ENCODE peak calls at places on chromosomes 11 and 22, in six cellular contexts. P is brain microvascular endothelial cell, W is AG04450, Q is HCT116, A is AG09309, U is ovary. Y is an unnamed sample.

GRCh38 chr11:130892847-130893246 is 23.4 kb downstream of the SNX19 start:
- DNase-seq in P (no peak), W (no peak), Q (no peak), A (no peak), U (no peak), Y (no peak)

GRCh38 chr11:63489879-63490278 is 1.1 kb downstream of the PLAAT5 start:
- DNase-seq in P (peak; percentile 42), W (no peak), Q (no peak), A (no peak), U (no peak), Y (no peak)

GRCh38 chr11:73950869-73951710 is at the start of gene DNAJB13:
- DNase-seq in P (peak; percentile 56), W (no peak), Q (peak; percentile 38), A (no peak), U (no peak), Y (peak; percentile 79)

GRCh38 chr11:76237914-76238313 is 31.6 kb upstream of the WNT11 start:
- DNase-seq in P (no peak), W (no peak), Q (peak; percentile 48), A (no peak), U (no peak), Y (peak; percentile 64)

GRCh38 chr11:133895551-133895950 is 50.2 kb upstream of the SPATA19 start:
- DNase-seq in P (no peak), W (no peak), Q (no peak), A (no peak), U (no peak), Y (no peak)

GRCh38 chr11:76069061-76069460 is 137.2 kb downstream of the WNT11 start:
- DNase-seq in P (no peak), W (no peak), Q (no peak), A (no peak), U (no peak), Y (no peak)

GRCh38 chr11:18111005-18111404 is 5.1 kb upstream of the SAAL1 start:
- DNase-seq in P (no peak), W (no peak), Q (no peak), A (no peak), U (no peak), Y (no peak)

GRCh38 chr22:47624277-47625012 is 862.0 kb downstream of the TBC1D22A start:
- DNase-seq in P (no peak), W (no peak), Q (no peak), A (no peak), U (no peak), Y (no peak)

GRCh38 chr11:2652362-2652761 is 47.4 kb downstream of the KCNQ1OT1 start:
- DNase-seq in P (no peak), W (no peak), Q (no peak), A (no peak), U (no peak), Y (no peak)

GRCh38 chr11:35811783-35812182 is 132.1 kb upstream of the LDLRAD3 start:
- DNase-seq in P (no peak), W (no peak), Q (no peak), A (no peak), U (no peak), Y (no peak)

GRCh38 chr22:50000587-50001387 is 11.8 kb downstream of the IL17REL start:
- DNase-seq in P (no peak), W (no peak), Q (no peak), A (no peak), U (no peak), Y (no peak)

GRCh38 chr11:100930185-100930778 is 199.3 kb downstream of the PGR start:
- DNase-seq in P (peak; percentile 52), W (no peak), Q (peak; percentile 47), A (peak; percentile 56), U (no peak), Y (no peak)

GRCh38 chr11:67647471-67647870 is 3.1 kb downstream of the ACY3 start:
- DNase-seq in P (no peak), W (no peak), Q (no peak), A (no peak), U (no peak), Y (no peak)

GRCh38 chr11:11568651-11569229 is 53.1 kb downstream of the GALNT18 start:
- DNase-seq in P (no peak), W (no peak), Q (no peak), A (no peak), U (no peak), Y (no peak)

GRCh38 chr11:94537051-94537600 is 6.6 kb upstream of the FUT4 start:
- DNase-seq in P (peak; percentile 59), W (peak; percentile 44), Q (no peak), A (no peak), U (no peak), Y (no peak)

GRCh38 chr11:67432655-67433349 is 4.5 kb downstream of the RPS6KB2 start:
- DNase-seq in P (no peak), W (no peak), Q (no peak), A (no peak), U (no peak), Y (no peak)

GRCh38 chr11:75524576-75525432 is 937 bp downstream of the GDPD5 start:
- DNase-seq in P (no peak), W (no peak), Q (no peak), A (no peak), U (peak; percentile 49), Y (peak; percentile 51)

GRCh38 chr22:32760815-32761214 is 40.7 kb upstream of the TIMP3 start:
- DNase-seq in P (no peak), W (no peak), Q (no peak), A (no peak), U (no peak), Y (no peak)

DNA sequence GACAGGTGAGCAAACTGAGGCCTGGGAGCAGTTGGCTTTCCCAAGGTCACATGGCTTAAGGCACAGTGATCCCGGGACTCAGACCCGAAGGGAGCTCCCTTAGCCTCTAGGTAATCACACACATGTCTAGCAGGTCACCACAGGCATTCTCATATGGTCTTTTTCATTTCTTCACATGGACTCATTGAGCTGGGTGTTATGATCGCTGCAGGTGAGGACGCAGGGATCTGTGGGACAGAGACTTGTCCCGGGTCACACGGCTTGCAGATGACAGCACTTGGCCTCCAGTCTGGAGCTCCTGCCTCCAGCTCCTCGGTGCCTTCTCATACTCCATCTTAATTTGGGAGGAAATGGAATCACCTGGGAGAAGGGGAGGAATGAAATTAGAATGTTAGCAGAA is 23.6 kb upstream of the CACNG2 start:
- DNase-seq in P (no peak), W (no peak), Q (no peak), A (no peak), U (no peak), Y (no peak)
- H3K4me3 ChIP-seq in P (no peak overlapping the region), W (no peak overlapping the region), Q (no peak overlapping the region), A (no peak overlapping the region), U (no peak overlapping the region), Y (no peak overlapping the region)

GRCh38 chr22:46415816-46416536 is 80.5 kb downstream of the TRMU start:
- DNase-seq in P (no peak), W (no peak), Q (no peak), A (no peak), U (no peak), Y (no peak)
- H3K4me3 ChIP-seq in P (no peak overlapping the region), W (no peak overlapping the region), Q (no peak overlapping the region), A (no peak overlapping the region), U (no peak overlapping the region), Y (no peak overlapping the region)

GRCh38 chr11:47499160-47499559 is 50.2 kb upstream of the RAPSN start:
- DNase-seq in P (no peak), W (no peak), Q (no peak), A (no peak), U (no peak), Y (no peak)

GRCh38 chr11:47499614-47500013 is 50.7 kb upstream of the RAPSN start:
- DNase-seq in P (no peak), W (no peak), Q (no peak), A (no peak), U (no peak), Y (no peak)

GRCh38 chr11:47498584-47499152 is 49.7 kb upstream of the RAPSN start:
- DNase-seq in P (no peak), W (no peak), Q (no peak), A (no peak), U (no peak), Y (no peak)

GRCh38 chr11:47496808-47497207 is 47.9 kb upstream of the RAPSN start:
- DNase-seq in P (no peak), W (no peak), Q (no peak), A (no peak), U (no peak), Y (no peak)

GRCh38 chr11:47498149-47498548 is 49.2 kb upstream of the RAPSN start:
- DNase-seq in P (no peak), W (no peak), Q (no peak), A (no peak), U (no peak), Y (no peak)
- H3K4me3 ChIP-seq in P (no peak overlapping the region), W (no peak overlapping the region), Q (no peak overlapping the region), A (no peak overlapping the region), U (no peak overlapping the region), Y (no peak overlapping the region)

GRCh38 chr22:45450101-45450785 is 36.8 kb downstream of the RIBC2 start:
- DNase-seq in P (no peak), W (no peak), Q (no peak), A (no peak), U (no peak), Y (no peak)
- H3K4me3 ChIP-seq in P (no peak overlapping the region), W (no peak overlapping the region), Q (no peak overlapping the region), A (no peak overlapping the region), U (no peak overlapping the region), Y (no peak overlapping the region)

GRCh38 chr11:58654908-58655296 is 32.4 kb downstream of the CNTF start:
- DNase-seq in P (no peak), W (no peak), Q (no peak), A (no peak), U (no peak), Y (no peak)
- H3K4me3 ChIP-seq in P (no peak overlapping the region), W (no peak overlapping the region), Q (no peak overlapping the region), A (no peak overlapping the region), U (no peak overlapping the region), Y (no peak overlapping the region)

GRCh38 chr11:93524173-93524536 is 19.0 kb downstream of the SMCO4 start:
- DNase-seq in P (no peak), W (no peak), Q (no peak), A (no peak), U (no peak), Y (no peak)

GRCh38 chr11:93526691-93527583 is 16.3 kb downstream of the SMCO4 start:
- DNase-seq in P (no peak), W (no peak), Q (no peak), A (no peak), U (no peak), Y (no peak)

GRCh38 chr11:93525601-93526000 is 17.6 kb downstream of the SMCO4 start:
- DNase-seq in P (peak; percentile 40), W (no peak), Q (no peak), A (no peak), U (no peak), Y (no peak)

GRCh38 chr11:93524868-93525267 is 18.3 kb downstream of the SMCO4 start:
- DNase-seq in P (no peak), W (no peak), Q (no peak), A (no peak), U (no peak), Y (no peak)

GRCh38 chr11:93526058-93526633 is 17.0 kb downstream of the SMCO4 start:
- DNase-seq in P (no peak), W (no peak), Q (no peak), A (no peak), U (no peak), Y (no peak)
- H3K4me3 ChIP-seq in P (no peak overlapping the region), W (no peak overlapping the region), Q (no peak overlapping the region), A (no peak overlapping the region), U (no peak overlapping the region), Y (no peak overlapping the region)

GRCh38 chr11:69775163-69775755 is at the start of gene FGF4:
- DNase-seq in P (no peak), W (no peak), Q (no peak), A (no peak), U (no peak), Y (no peak)
- H3K4me3 ChIP-seq in P (no peak within 1 kb of the TSS), W (no peak within 1 kb of the TSS), Q (no peak within 1 kb of the TSS), A (no peak within 1 kb of the TSS), U (no peak within 1 kb of the TSS), Y (no peak within 1 kb of the TSS)

GRCh38 chr11:126468102-126468521 is 112.6 kb downstream of the ST3GAL4 start:
- DNase-seq in P (no peak), W (no peak), Q (no peak), A (no peak), U (no peak), Y (no peak)
- H3K4me3 ChIP-seq in P (no peak overlapping the region), W (no peak overlapping the region), Q (no peak overlapping the region), A (no peak overlapping the region), U (no peak overlapping the region), Y (no peak overlapping the region)